ENCODE peak calls at places on chromosomes 1 and 21, in ten cellular contexts. J is foreskin fibroblast, G is NCI-H1092 treated with DMSO at 0.1 percent for 48 hours, S is D341Med, I is activated gamma-delta T cell treated with Interleukin-2 at 50 U/mL for 16 hours, O is fibroblast of the conjunctiva, D is fibroblast of pulmonary artery, X is A549, H is tibial nerve, K is heart right ventricle. P is an unnamed sample.
A peak's percentile ranks its signal among the peaks of the same experiment; 100 is the strongest.

GRCh38 chr1:15786581-15786980 is 20.9 kb downstream of the UQCRHL start:
- DNase-seq in I (no peak), O (no peak), S (no peak), H (no peak), J (peak; percentile 59), D (no peak), X (no peak), K (no peak), G (no peak), P (no peak)

GRCh38 chr1:50368179-50369007 is 54.9 kb downstream of the DMRTA2 start:
- DNase-seq in S (peak; percentile 81), K (peak; percentile 18), G (peak; percentile 59), X (peak; percentile 32), I (peak; percentile 15), O (no peak), J (peak; percentile 52), D (peak; percentile 27), H (peak; percentile 42), P (no peak)

GRCh38 chr1:115437146-115437639 is 99.1 kb upstream of the NGF start:
- DNase-seq in H (no peak), K (no peak), J (no peak), O (no peak), D (no peak), I (no peak), S (no peak), X (no peak), G (peak; percentile 74), P (no peak)

GRCh38 chr1:184929711-184930202 is 44.6 kb downstream of the NIBAN1 start:
- DNase-seq in O (no peak), D (peak; percentile 41), X (no peak), S (no peak), K (no peak), I (no peak), G (peak; percentile 45), J (peak; percentile 10), H (no peak), P (no peak)

GRCh38 chr1:230105754-230106625 is 39.0 kb downstream of the GALNT2 start:
- DNase-seq in J (peak; percentile 81), H (no peak), I (no peak), X (peak; percentile 89), G (no peak), D (peak; percentile 92), O (peak; percentile 60), S (no peak), K (no peak), P (no peak)

GRCh38 chr1:43256675-43257570 is 12.9 kb upstream of the TMEM125 start:
- DNase-seq in O (no peak), K (no peak), X (no peak), D (no peak), H (no peak), S (no peak), I (no peak), G (no peak), J (no peak), P (no peak)

GRCh38 chr1:173669491-173669941 is at the start of gene ANKRD45:
- DNase-seq in H (peak; percentile 6), S (peak; percentile 32), D (peak; percentile 57), K (peak; percentile 59), X (peak; percentile 43), I (peak; percentile 16), G (no peak), J (peak; percentile 75), O (peak; percentile 4), P (no peak)

GRCh38 chr1:11885922-11886321 is 27.2 kb upstream of the NPPB start:
- DNase-seq in O (no peak), D (no peak), J (no peak), K (peak; percentile 35), I (no peak), S (no peak), X (no peak), H (no peak), G (no peak), P (no peak)

GRCh38 chr1:226737819-226738420 is 1.2 kb downstream of the ITPKB start:
- DNase-seq in J (peak; percentile 72), I (peak; percentile 37), K (peak; percentile 35), O (no peak), D (peak; percentile 42), S (peak; percentile 72), X (no peak), H (peak; percentile 57), G (peak; percentile 50), P (peak; percentile 47)

GRCh38 chr1:30179942-30180543 is 543.3 kb downstream of the MATN1 start:
- DNase-seq in J (no peak), X (no peak), D (no peak), H (no peak), S (no peak), I (no peak), O (no peak), G (no peak), K (no peak), P (no peak)

GRCh38 chr1:152029937-152030211 is 6.9 kb downstream of the S100A11 start:
- DNase-seq in I (no peak), D (no peak), O (no peak), G (no peak), K (no peak), J (no peak), H (no peak), S (no peak), X (no peak), P (no peak)

GRCh38 chr21:43193088-43193650 is 24.4 kb downstream of the CRYAA start:
- DNase-seq in G (no peak), H (peak; percentile 1), X (no peak), K (no peak), O (no peak), J (no peak), S (no peak), I (no peak), D (no peak), P (no peak)

P was measured in stimulated activated naive CD4-positive, alpha-beta T cell treated with Interleukin-2 at 50 U/mL for 16 hours.